ENCODE peak calls at places on chromosome 6, in nine cellular contexts. L is cardiac muscle cell; S is colonic mucosa; V is ovary; T is uterus; Q is effector memory CD4-positive, alpha-beta T cell; M is heart left ventricle; X is SJSA1; U is IMR-90. K is an unnamed sample.

GRCh38 chr6:41527721-41528408 is 18.3 kb upstream of the FOXP4 start:
- DNase-seq in L (peak; percentile 64), S (peak; percentile 65), V (no peak), T (no peak), Q (no peak), M (no peak), X (no peak), U (peak; percentile 24), K (peak; percentile 52)

GRCh38 chr6:31083742-31084354 is 28.5 kb downstream of the C6orf15 start:
- DNase-seq in L (peak; percentile 75), S (peak; percentile 66), V (no peak), T (no peak), Q (peak; percentile 10), M (peak; percentile 57), X (peak; percentile 51), U (peak; percentile 92), K (peak; percentile 83)

GRCh38 chr6:138339024-138339423 is 38.7 kb upstream of the SMIM28 start:
- DNase-seq in L (no peak), S (no peak), V (no peak), T (no peak), Q (no peak), M (no peak), X (no peak), U (no peak), K (no peak)

GRCh38 chr6:28922841-28923317 is 906 bp downstream of the TRIM27 start:
- DNase-seq in L (peak; percentile 56), S (peak; percentile 55), V (no peak), T (peak; percentile 29), Q (peak; percentile 7), M (peak; percentile 53), X (peak; percentile 48), U (peak; percentile 31), K (peak; percentile 41)

GRCh38 chr6:11575408-11576033 is 38.0 kb downstream of the TMEM170B start:
- DNase-seq in L (peak; percentile 91), S (peak; percentile 63), V (peak; percentile 37), T (peak; percentile 51), Q (peak; percentile 16), M (peak; percentile 41), X (peak; percentile 58), U (peak; percentile 84), K (peak; percentile 29)

GRCh38 chr6:148055410-148055809 is 287.2 kb upstream of the SASH1 start:
- DNase-seq in L (no peak), S (no peak), V (no peak), T (no peak), Q (no peak), M (no peak), X (no peak), U (no peak), K (no peak)

GRCh38 chr6:79630883-79631799 is at the start of gene SH3BGRL2:
- DNase-seq in L (peak; percentile 73), S (peak; percentile 95), V (peak; percentile 81), T (peak; percentile 73), Q (no peak), M (peak; percentile 66), X (peak; percentile 71), U (peak; percentile 59), K (peak; percentile 80)

GRCh38 chr6:125114248-125114858 is 39.2 kb upstream of the TPD52L1 start:
- DNase-seq in L (peak; percentile 75), S (peak; percentile 60), V (peak; percentile 49), T (peak; percentile 60), Q (peak; percentile 26), M (peak; percentile 44), X (no peak), U (peak; percentile 61), K (peak; percentile 69)

GRCh38 chr6:1575213-1576041 is 34.3 kb upstream of the FOXC1 start:
- DNase-seq in L (peak; percentile 81), S (no peak), V (peak; percentile 70), T (no peak), Q (no peak), M (peak; percentile 69), X (no peak), U (peak; percentile 49), K (peak; percentile 64)

GRCh38 chr6:109172096-109172495 is 76.8 kb downstream of the CEP57L1 start:
- DNase-seq in L (no peak), S (no peak), V (no peak), T (no peak), Q (no peak), M (no peak), X (no peak), U (no peak), K (no peak)
- H3K4me1 ChIP-seq in L (no peaks in the 10 kb centered on the region), S (no peaks in the 10 kb centered on the region), V (no peaks in the 10 kb centered on the region), T (no peaks in the 10 kb centered on the region), Q (no peaks in the 10 kb centered on the region), M (no peaks in the 10 kb centered on the region), X (peaks cover 13% of the 10 kb centered on the region), U (peaks cover 2% of the 10 kb centered on the region), K (no peaks in the 10 kb centered on the region)

GRCh38 chr6:16759181-16759645 is 2.0 kb downstream of the ATXN1 start:
- DNase-seq in L (no peak), S (peak; percentile 42), V (no peak), T (no peak), Q (no peak), M (peak; percentile 27), X (no peak), U (no peak), K (no peak)

GRCh38 chr6:16757332-16757731 is 3.9 kb downstream of the ATXN1 start:
- DNase-seq in L (no peak), S (no peak), V (no peak), T (no peak), Q (no peak), M (no peak), X (no peak), U (no peak), K (no peak)

GRCh38 chr6:16756660-16757270 is 4.5 kb downstream of the ATXN1 start:
- DNase-seq in L (no peak), S (no peak), V (no peak), T (no peak), Q (no peak), M (no peak), X (no peak), U (no peak), K (no peak)

GRCh38 chr6:16759646-16760535 is 1.4 kb downstream of the ATXN1 start:
- DNase-seq in L (peak; percentile 97), S (peak; percentile 92), V (peak; percentile 90), T (peak; percentile 94), Q (peak; percentile 65), M (peak; percentile 95), X (peak; percentile 88), U (peak; percentile 84), K (peak; percentile 74)

DNA sequence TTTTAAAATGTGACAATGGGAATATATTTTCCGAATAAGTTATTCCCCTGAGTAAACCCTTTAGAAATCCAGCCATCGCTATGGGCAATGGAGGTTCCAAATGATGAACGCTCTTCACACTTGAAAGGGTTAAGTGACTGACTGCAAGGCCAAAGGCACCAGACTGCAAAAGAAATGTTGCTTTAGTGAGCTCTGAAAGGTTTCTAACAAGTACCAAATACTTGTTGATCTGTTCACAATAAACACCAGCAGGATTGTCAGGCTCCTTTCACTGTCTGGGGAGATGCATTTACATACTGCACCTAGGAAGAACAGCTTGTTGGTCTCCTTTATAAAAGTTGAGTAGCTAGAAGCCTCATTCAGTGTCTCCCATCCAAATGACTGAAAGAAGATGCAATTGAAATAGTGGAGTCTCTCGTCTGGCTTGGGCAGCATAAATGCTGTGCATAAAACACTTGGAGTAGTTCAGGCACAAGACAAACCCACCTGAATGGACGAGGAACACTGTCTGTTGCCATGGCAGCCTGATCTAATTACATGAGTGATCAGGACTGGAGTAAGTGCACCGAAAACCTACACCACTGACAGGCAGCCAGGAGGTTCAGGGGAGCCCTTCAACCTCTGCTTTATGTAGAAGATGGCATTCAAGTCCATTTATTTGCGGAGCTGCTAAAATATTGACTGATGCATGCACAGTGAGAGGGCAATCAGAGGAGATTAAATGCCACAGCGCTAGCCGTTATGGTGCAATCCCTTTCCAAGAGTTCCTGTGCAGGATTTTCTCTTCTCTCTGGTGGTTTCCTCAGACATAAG is 2.9 kb downstream of the ATXN1 start:
- DNase-seq in L (peak; percentile 66), S (peak; percentile 27), V (no peak), T (no peak), Q (no peak), M (no peak), X (no peak), U (no peak), K (no peak)
- H3K27ac ChIP-seq in L (peak overlapping the region; percentile 1), S (peak overlapping the region; percentile 97), V (no peak overlapping the region), T (peak overlapping the region; percentile 100), Q (peak overlapping the region; percentile 98), M (peak overlapping the region; percentile 98), X (peak overlapping the region; percentile 89), U (no peak overlapping the region), K (no peak overlapping the region)

GRCh38 chr6:139580592-139581484 is 206.4 kb upstream of the CITED2 start:
- DNase-seq in L (no peak), S (no peak), V (no peak), T (no peak), Q (no peak), M (no peak), X (no peak), U (no peak), K (no peak)
- H3K4me3 ChIP-seq in L (no peak overlapping the region), S (no peak overlapping the region), V (no peak overlapping the region), T (no peak overlapping the region), Q (no peak overlapping the region), M (no peak overlapping the region), X (no peak overlapping the region), U (no peak overlapping the region), K (no peak overlapping the region)

GRCh38 chr6:44222486-44222986 is 859 bp upstream of the SLC29A1 start:
- DNase-seq in L (no peak), S (no peak), V (no peak), T (no peak), Q (no peak), M (peak; percentile 33), X (no peak), U (no peak), K (no peak)

GRCh38 chr6:44221961-44222335 is 1.4 kb upstream of the SLC29A1 start:
- DNase-seq in L (no peak), S (no peak), V (no peak), T (no peak), Q (no peak), M (no peak), X (no peak), U (no peak), K (no peak)

GRCh38 chr6:44220913-44221290 is 2.5 kb upstream of the SLC29A1 start:
- DNase-seq in L (no peak), S (no peak), V (no peak), T (no peak), Q (no peak), M (no peak), X (no peak), U (no peak), K (no peak)

GRCh38 chr6:44219815-44220784 is 3.3 kb upstream of the SLC29A1 start:
- DNase-seq in L (no peak), S (no peak), V (no peak), T (no peak), Q (no peak), M (no peak), X (no peak), U (no peak), K (no peak)

DNA sequence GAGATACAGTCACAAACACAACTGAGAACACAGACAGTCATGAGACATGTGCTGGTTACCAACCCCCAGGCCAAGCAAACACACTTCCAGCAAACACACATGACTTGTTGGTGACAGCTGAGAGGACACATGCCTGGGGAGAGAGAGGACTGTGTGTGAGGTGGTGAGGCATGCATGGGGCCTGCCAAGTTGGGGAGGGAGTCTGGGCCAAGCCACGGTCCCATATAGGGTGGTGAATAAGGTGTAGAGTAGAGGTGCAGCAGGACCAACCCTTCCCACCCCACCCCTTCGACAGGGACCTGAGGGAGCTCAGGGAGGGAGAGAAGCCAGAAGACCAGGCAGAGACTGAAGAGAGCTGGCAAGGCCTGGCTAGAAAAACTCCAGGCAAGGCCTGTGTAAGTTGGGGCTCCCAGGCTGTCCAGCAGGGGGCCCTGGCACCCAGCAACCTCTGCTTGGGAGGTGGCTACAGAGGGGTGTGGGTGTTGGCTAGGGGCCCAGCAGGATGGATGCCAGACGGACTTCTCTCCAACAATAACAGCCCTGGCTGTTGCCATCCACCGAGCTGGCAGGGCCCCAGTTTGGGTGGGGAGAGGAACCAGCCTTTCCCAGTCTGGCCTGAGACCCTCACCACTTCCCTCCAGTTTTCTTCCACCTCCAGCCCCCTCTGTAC is 2.0 kb upstream of the SLC29A1 start:
- DNase-seq in L (peak; percentile 88), S (peak; percentile 97), V (peak; percentile 92), T (peak; percentile 90), Q (peak; percentile 66), M (peak; percentile 95), X (peak; percentile 91), U (peak; percentile 62), K (peak; percentile 94)
- H3K4me1 ChIP-seq in L (peaks cover 29% of the 10 kb centered on the region), S (peaks cover 7% of the 10 kb centered on the region), V (peaks cover 29% of the 10 kb centered on the region), T (no peaks in the 10 kb centered on the region), Q (peaks cover 18% of the 10 kb centered on the region), M (peaks cover 45% of the 10 kb centered on the region), X (peaks cover 59% of the 10 kb centered on the region), U (peaks cover 16% of the 10 kb centered on the region), K (peaks cover 38% of the 10 kb centered on the region)

K was measured in SJCRH30.